ENCODE peak calls at places on chromosomes 7 and 10, in four cellular contexts. R is psoas muscle, Y is pancreas, E is A549. C is an unnamed sample.

GRCh38 chr10:24713086-24713485 is 10.6 kb downstream of the ARHGAP21 start:
- DNase-seq in Y (no peak), R (no peak), E (no peak), C (no peak)

GRCh38 chr7:66524738-66525137 is 103.9 kb upstream of the KCTD7 start:
- DNase-seq in Y (no peak), R (no peak), E (no peak), C (no peak)

GRCh38 chr10:96840841-96841518 is 8.9 kb downstream of the LCOR start:
- DNase-seq in Y (no peak), E (no peak), R (no peak), C (no peak)

GRCh38 chr7:18558503-18558902 is 63.0 kb downstream of the HDAC9 start:
- DNase-seq in Y (no peak), E (no peak), R (no peak), C (no peak)

GRCh38 chr10:89759531-89759930 is 58.1 kb downstream of the KIF20B start:
- DNase-seq in E (no peak), Y (no peak), R (no peak), C (no peak)

GRCh38 chr10:89369142-89370105 is 8.4 kb upstream of the IFIT1B start:
- DNase-seq in E (no peak), Y (no peak), R (no peak), C (no peak)

GRCh38 chr7:138898255-138898654 is 82.9 kb downstream of the KIAA1549 start:
- DNase-seq in E (no peak), R (no peak), Y (no peak), C (no peak)

GRCh38 chr10:24360286-24361127 is 151.6 kb downstream of the KIAA1217 start:
- DNase-seq in R (peak; percentile 76), E (peak; percentile 35), Y (peak; percentile 56), C (peak; percentile 78)

GRCh38 chr10:84156768-84157167 is 16.8 kb upstream of the GPR15LG start:
- DNase-seq in Y (no peak), R (peak; percentile 31), E (no peak), C (no peak)

GRCh38 chr7:2777898-2778535 is 66.1 kb downstream of the GNA12 start:
- DNase-seq in Y (no peak), E (no peak), R (no peak), C (no peak)

GRCh38 chr7:155509725-155510551 is 36.4 kb downstream of the CNPY1 start:
- DNase-seq in Y (no peak), E (no peak), R (no peak), C (no peak)

GRCh38 chr7:143345428-143345900 is 17.0 kb downstream of the FAM131B start:
- DNase-seq in E (peak; percentile 82), Y (no peak), R (peak; percentile 30), C (no peak)

GRCh38 chr10:133184591-133185244 is 24.7 kb downstream of the KNDC1 start:
- DNase-seq in Y (no peak), R (no peak), E (no peak), C (no peak)
- H3K9me3 ChIP-seq in Y (no peaks in the 10 kb centered on the region), R (no peaks in the 10 kb centered on the region), E (no peaks in the 10 kb centered on the region), C (no peaks in the 10 kb centered on the region)

GRCh38 chr7:156778201-156778600 is 114.8 kb downstream of the LMBR1 start:
- DNase-seq in R (no peak), E (no peak), Y (no peak), C (no peak)
- TF ChIP-seq CTCF in R (no peak), E (no peak), Y (no peak), C (no peak)

GRCh38 chr10:78438094-78438906 is 404.6 kb downstream of the RPS24 start:
- DNase-seq in Y (no peak), E (no peak), R (no peak), C (no peak)
- H3K9me3 ChIP-seq in Y (no peaks in the 10 kb centered on the region), E (no peaks in the 10 kb centered on the region), R (no peaks in the 10 kb centered on the region), C (no peaks in the 10 kb centered on the region)

DNA sequence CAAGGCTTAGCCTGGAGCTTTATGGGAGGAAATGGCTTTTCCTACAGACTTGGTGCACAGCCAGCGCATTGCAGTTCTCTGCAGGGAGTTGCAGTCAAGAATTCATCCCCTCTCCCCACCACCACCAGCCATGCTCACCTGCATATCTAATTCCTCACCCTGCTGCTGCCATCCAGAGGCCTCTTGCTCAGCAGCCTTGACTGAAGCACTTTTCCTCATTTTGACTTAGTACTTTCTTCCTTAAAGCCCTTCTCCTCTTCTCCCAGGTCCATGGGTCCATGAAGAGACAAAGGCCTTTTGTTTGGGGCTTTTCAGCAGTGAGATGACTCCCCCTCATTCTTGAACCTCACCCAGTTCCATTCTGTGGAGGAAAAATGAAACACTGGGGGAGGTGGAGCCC is 39.7 kb upstream of the GPR141 start:
- DNase-seq in E (no peak), R (no peak), Y (no peak), C (no peak)
- TF ChIP-seq CTCF in E (no peak), R (no peak), Y (no peak), C (no peak)

GRCh38 chr7:57203161-57203791 is 71.0 kb upstream of the ZNF479 start:
- DNase-seq in R (no peak), Y (no peak), E (no peak), C (no peak)
- H3K9me3 ChIP-seq in R (peaks cover 4% of the 10 kb centered on the region), Y (no peaks in the 10 kb centered on the region), E (peaks cover 6% of the 10 kb centered on the region), C (no peaks in the 10 kb centered on the region)

DNA sequence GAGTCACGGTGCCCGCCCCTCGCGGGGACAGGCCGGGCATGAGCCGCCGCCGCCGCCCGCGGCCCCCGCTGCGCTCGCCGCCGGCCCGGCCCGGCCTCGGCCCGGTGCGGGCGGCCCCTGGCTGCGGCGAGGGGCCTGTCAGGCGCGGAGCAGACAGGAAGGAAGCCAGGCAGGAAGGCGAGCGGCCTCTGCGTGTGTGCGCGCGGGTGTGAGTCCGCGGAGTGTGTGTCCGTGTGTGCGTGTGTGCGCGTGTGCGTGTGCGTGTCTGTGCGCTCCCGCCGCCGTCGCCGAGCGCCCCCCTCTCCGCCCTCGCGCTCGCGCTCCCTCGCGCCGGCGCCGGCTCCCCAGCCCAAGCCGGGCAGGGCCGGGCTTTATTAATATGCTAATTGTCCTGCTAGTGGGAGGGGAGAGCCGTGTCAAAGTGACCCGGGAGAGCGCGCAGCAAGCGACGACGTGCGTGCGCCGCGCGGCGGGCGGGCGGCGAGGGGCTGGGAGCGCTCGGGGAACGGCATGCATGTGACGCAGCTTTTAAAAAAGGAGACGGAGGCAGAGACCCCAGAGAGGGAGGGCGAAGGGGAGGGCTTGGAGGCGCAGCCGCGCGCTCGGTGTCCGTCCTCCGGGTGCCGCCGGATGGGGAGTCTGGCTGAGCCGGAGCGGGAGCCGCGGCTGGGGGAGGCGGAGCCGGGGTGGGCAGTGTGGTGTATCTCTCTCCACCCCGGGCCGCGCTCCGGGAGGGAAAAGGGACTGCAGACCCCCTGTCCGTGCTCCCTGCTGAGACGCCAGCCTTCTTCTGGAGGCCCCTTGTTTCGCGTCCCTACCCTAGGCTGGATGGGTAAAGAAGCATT is at the start of gene LDB1:
- DNase-seq in Y (peak; percentile 78), E (peak; percentile 81), R (peak; percentile 81), C (peak; percentile 78)
- TF ChIP-seq CTCF in Y (no peak), E (peak; percentile 4), R (peak; percentile 15), C (no peak)

GRCh38 chr7:153276394-153276793 is 516.8 kb downstream of the ACTR3B start:
- DNase-seq in E (no peak), Y (no peak), R (no peak), C (no peak)
- H3K9me3 ChIP-seq in E (peaks cover 7% of the 10 kb centered on the region), Y (no peaks in the 10 kb centered on the region), R (no peaks in the 10 kb centered on the region), C (no peaks in the 10 kb centered on the region)

C was measured in prostate gland.